ENCODE peak calls at places on chromosomes 1 and 21, in nine cellular contexts. Z, W, E, J, D, A, U, X and B are unnamed samples.

GRCh38 chr21:24840287-24840686 is 767.0 kb downstream of the MRPL39 start:
- DNase-seq in Z (no peak), W (no peak), E (no peak), J (no peak), D (no peak), A (no peak), U (no peak), X (no peak), B (no peak)

GRCh38 chr1:27413004-27413403 is 20.6 kb downstream of the GPR3 start:
- DNase-seq in Z (no peak), W (no peak), E (no peak), J (no peak), D (no peak), A (no peak), U (no peak), X (no peak), B (no peak)

GRCh38 chr1:81920245-81920740 is 119.6 kb downstream of the ADGRL2 start:
- DNase-seq in Z (peak), W (peak), E (peak), J (no peak), D (peak), A (peak), U (peak), X (no peak), B (no peak)

GRCh38 chr1:200428482-200429205 is 18.8 kb upstream of the ZNF281 start:
- DNase-seq in Z (peak), W (no peak), E (no peak), J (no peak), D (no peak), A (peak), U (peak), X (no peak), B (no peak)

GRCh38 chr1:72050551-72050950 is 231.8 kb downstream of the NEGR1 start:
- DNase-seq in Z (no peak), W (no peak), E (no peak), J (no peak), D (no peak), A (no peak), U (no peak), X (no peak), B (no peak)

GRCh38 chr1:61334718-61335589 is 252.6 kb downstream of the NFIA start:
- DNase-seq in Z (no peak), W (no peak), E (peak), J (peak), D (no peak), A (no peak), U (no peak), X (no peak), B (peak)

GRCh38 chr1:157806431-157807149 is 13.3 kb downstream of the FCRL1 start:
- DNase-seq in Z (no peak), W (no peak), E (no peak), J (peak), D (no peak), A (no peak), U (no peak), X (peak), B (no peak)

GRCh38 chr1:27000817-27001460 is 7.4 kb downstream of the TRNP1 start:
- DNase-seq in Z (no peak), W (no peak), E (no peak), J (no peak), D (no peak), A (peak), U (peak), X (no peak), B (no peak)

GRCh38 chr21:28480091-28480869 is 512.4 kb downstream of the LTN1 start:
- DNase-seq in Z (no peak), W (no peak), E (no peak), J (no peak), D (no peak), A (no peak), U (no peak), X (no peak), B (no peak)

GRCh38 chr1:29648026-29648425 is 411.7 kb downstream of the PTPRU start:
- DNase-seq in Z (no peak), W (no peak), E (no peak), J (peak), D (no peak), A (no peak), U (no peak), X (no peak), B (no peak)

GRCh38 chr1:228096416-228097332 is 6.5 kb downstream of the C1orf35 start:
- DNase-seq in Z (no peak), W (no peak), E (no peak), J (peak), D (no peak), A (no peak), U (no peak), X (no peak), B (peak)

GRCh38 chr21:31872072-31872451 is 758 bp upstream of the HUNK start:
- DNase-seq in Z (no peak), W (no peak), E (no peak), J (no peak), D (no peak), A (no peak), U (no peak), X (no peak), B (no peak)

GRCh38 chr1:235503333-235504121 is 725 bp downstream of the B3GALNT2 start:
- DNase-seq in Z (peak), W (peak), E (peak), J (peak), D (peak), A (peak), U (peak), X (no peak), B (no peak)

GRCh38 chr1:222910699-222911098 is 95.9 kb downstream of the DISP1 start:
- DNase-seq in Z (peak), W (no peak), E (no peak), J (no peak), D (no peak), A (peak), U (peak), X (no peak), B (no peak)

GRCh38 chr21:27740084-27740483 is 773.2 kb upstream of the ADAMTS5 start:
- DNase-seq in Z (no peak), W (no peak), E (no peak), J (no peak), D (no peak), A (no peak), U (no peak), X (no peak), B (no peak)

GRCh38 chr1:174114788-174115448 is 44.4 kb upstream of the RABGAP1L start:
- DNase-seq in Z (peak), W (peak), E (no peak), J (no peak), D (peak), A (peak), U (peak), X (no peak), B (no peak)

GRCh38 chr1:58575831-58576726 is 973 bp downstream of the TACSTD2 start:
- DNase-seq in Z (no peak), W (no peak), E (no peak), J (no peak), D (no peak), A (peak), U (no peak), X (no peak), B (no peak)

GRCh38 chr21:45088116-45088515 is 13.7 kb downstream of the ADARB1 start:
- DNase-seq in Z (no peak), W (no peak), E (no peak), J (no peak), D (no peak), A (no peak), U (no peak), X (no peak), B (no peak)

GRCh38 chr1:214688891-214689290 is 85.9 kb downstream of the CENPF start:
- DNase-seq in Z (no peak), W (no peak), E (no peak), J (no peak), D (no peak), A (no peak), U (no peak), X (no peak), B (no peak)

GRCh38 chr1:192251735-192252134 is 65.1 kb upstream of the RGS21 start:
- DNase-seq in Z (no peak), W (no peak), E (no peak), J (no peak), D (no peak), A (no peak), U (no peak), X (no peak), B (no peak)
- TF ChIP-seq CTCF in Z (no peak), W (no peak), E (no peak), J (no peak), D (no peak), A (no peak), U (no peak), X (no peak), B (no peak)

GRCh38 chr21:39630827-39631226 is 18.1 kb downstream of the B3GALT5 start:
- DNase-seq in Z (no peak), W (no peak), E (no peak), J (no peak), D (no peak), A (peak), U (no peak), X (no peak), B (no peak)
- TF ChIP-seq CTCF in Z (no peak), W (no peak), E (peak), J (no peak), D (no peak), A (no peak), U (no peak), X (no peak), B (no peak)

GRCh38 chr21:37207441-37208009 is 59.6 kb downstream of the VPS26C start:
- DNase-seq in Z (peak), W (no peak), E (no peak), J (no peak), D (no peak), A (peak), U (no peak), X (no peak), B (no peak)
- TF ChIP-seq CTCF in Z (no peak), W (no peak), E (no peak), J (no peak), D (no peak), A (no peak), U (no peak), X (no peak), B (no peak)

DNA sequence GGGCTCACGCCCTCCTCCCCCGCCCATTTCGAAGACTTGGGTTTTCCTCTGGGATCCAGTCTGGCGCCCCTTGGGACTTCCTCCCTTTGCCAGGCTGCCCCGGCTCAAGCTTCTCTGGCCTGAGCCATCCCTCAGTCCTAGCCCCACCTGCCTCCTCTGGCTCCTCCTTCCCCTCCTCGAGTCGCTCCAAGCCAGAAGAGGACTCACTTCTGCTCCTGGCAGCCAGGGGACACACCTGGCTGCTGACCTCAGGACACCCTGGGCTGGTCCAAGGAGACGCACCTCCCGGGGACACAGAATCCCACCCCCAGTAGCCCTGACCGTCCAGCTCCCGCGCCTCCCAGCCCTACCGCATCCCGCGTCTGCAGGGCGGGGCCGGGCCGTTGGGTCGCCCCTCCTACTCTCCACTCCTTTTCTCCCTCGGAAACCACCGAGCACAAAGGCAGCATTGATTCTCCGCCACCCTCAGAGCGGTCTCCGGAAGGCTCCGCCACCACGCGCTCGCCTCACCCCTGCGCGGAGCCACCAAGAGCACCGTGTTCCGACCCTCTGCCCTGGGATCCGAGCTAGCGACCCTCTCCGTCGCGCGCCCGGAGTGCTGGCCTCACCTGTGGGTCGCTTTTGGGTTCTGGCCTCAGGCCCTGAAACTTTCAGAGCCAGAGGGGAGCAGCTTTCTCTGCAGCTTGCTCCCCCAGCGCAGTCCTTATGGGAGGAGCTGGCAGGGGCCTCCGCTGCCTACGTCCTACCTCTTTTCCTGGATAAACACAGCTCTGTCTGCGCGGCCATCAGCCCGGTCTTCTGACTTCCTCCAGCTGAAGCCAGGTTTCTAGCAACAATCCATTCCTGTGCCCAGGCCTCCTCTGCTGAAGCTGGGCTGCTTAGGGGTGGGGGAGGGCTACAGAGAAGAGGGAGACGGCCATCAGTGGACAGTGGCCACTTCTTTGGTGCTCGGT is at the start of gene C2CD4D:
- DNase-seq in Z (peak), W (peak), E (peak), J (peak), D (peak), A (peak), U (no peak), X (no peak), B (no peak)
- TF ChIP-seq CTCF in Z (no peak), W (no peak), E (no peak), J (no peak), D (no peak), A (no peak), U (no peak), X (no peak), B (no peak)

GRCh38 chr1:5394111-5394510 is 598.1 kb downstream of the NPHP4 start:
- DNase-seq in Z (no peak), W (no peak), E (no peak), J (no peak), D (no peak), A (peak), U (no peak), X (no peak), B (no peak)
- TF ChIP-seq CTCF in Z (no peak), W (no peak), E (no peak), J (no peak), D (no peak), A (no peak), U (no peak), X (no peak), B (no peak)

DNA sequence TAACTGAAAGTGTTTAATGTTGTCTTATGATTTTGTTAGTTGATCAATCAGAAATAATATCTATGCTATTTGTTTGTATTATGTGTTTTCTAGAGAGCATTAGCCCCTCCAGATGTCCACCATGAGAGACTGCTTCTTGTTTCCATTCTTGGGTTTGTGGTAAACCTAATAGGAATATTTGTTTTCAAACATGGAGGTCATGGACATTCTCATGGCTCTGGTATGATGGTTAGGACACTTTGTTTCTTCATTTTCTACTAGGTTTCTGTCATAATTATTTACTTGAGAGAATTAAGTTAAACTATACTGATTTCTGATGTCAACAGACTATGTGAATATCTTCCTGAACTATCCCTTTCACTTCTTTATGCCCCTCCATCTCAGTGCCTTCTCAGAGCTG is 16.1 kb downstream of the SLC30A7 start:
- DNase-seq in Z (no peak), W (no peak), E (no peak), J (no peak), D (no peak), A (no peak), U (no peak), X (no peak), B (no peak)
- TF ChIP-seq CTCF in Z (no peak), W (no peak), E (no peak), J (no peak), D (no peak), A (no peak), U (no peak), X (no peak), B (no peak)

DNA sequence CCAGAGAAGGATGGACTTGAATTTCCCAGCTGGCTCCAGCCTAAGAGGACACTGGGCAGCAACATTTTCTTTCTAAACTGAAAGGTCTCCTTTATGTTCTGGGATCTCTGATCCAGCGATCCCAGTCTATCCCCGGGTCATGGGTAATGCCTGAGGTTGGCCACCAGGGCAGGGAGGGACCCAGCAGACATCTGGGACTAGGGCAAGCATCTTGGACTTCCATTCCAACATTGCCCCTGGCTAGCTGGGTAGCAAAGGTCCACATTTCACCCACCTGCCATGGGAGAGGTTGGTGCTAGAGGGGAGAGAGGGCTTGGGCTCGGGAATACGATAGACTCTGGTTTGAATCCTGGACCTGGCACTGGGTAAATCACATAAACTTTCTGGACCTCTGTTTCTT is 84.6 kb downstream of the LRRN2 start:
- DNase-seq in Z (no peak), W (no peak), E (no peak), J (no peak), D (peak), A (peak), U (no peak), X (no peak), B (no peak)
- TF ChIP-seq CTCF in Z (no peak), W (no peak), E (peak), J (no peak), D (peak), A (peak), U (peak), X (peak), B (no peak)

DNA sequence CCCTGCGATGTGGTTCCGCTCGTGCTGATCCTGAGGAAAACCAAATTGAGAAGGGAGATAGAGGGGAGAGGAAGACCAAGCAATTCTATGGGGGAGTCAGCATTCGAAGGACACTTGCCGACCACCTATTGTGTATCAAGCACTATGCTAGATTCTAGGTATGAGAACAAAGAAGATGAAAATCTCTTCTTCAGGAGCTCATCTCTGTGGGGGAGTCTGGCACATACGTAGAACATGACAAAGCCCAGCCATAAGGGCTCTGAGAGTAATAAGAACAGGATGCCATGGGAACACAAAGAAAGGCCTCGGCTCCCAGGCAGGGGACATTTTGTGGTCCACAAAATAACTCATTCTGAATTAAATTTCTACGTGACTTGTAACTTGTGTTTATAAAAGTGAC is 83.7 kb downstream of the WLS start:
- DNase-seq in Z (no peak), W (no peak), E (no peak), J (no peak), D (no peak), A (no peak), U (no peak), X (no peak), B (no peak)
- TF ChIP-seq CTCF in Z (no peak), W (no peak), E (no peak), J (no peak), D (no peak), A (no peak), U (no peak), X (no peak), B (no peak)

DNA sequence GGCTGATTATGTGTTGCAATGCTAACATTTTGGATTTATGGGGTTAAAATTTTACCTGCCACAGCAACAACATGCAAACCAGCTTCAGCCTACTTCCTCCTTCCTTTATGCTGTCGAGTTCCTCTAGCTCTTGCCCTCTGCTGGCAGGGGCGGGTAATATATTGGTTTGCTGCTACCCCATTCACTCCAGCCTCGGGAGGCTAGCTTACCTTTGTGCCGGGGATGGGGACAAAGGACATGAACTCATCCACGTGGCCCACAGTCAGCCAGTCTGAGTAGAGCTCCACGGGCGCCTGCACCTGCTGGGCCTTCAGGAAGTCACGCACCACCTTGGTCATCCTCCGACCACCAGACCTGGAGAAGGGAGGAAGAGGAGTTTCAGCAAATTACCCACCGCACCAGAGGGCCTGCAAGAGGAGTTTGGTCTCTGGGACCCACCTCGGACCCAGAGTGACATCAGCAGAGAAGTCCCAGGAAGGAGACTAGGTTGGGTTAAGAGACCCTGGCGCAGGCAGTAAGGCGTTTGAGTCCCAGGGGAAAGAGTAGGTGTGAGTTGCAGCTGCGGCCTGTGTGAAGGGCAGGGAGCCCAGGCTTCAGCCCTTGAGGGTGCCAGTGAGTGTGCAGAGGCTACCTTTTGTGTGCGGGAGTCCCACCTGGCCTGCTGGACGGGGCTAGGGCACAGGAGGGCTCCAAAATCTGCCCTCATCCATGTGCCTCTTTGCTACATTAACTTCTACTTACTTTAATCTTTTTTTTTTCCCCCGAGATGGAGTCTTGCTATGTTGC is 21.8 kb upstream of the SDHB start:
- DNase-seq in Z (peak), W (peak), E (no peak), J (no peak), D (peak), A (peak), U (no peak), X (no peak), B (no peak)
- TF ChIP-seq CTCF in Z (peak), W (peak), E (peak), J (no peak), D (peak), A (peak), U (peak), X (peak), B (no peak)

GRCh38 chr1:33244143-33244808 is 12.0 kb upstream of the ZNF362 start:
- DNase-seq in Z (no peak), W (no peak), E (no peak), J (no peak), D (no peak), A (peak), U (no peak), X (no peak), B (no peak)
- TF ChIP-seq CTCF in Z (no peak), W (no peak), E (no peak), J (no peak), D (no peak), A (no peak), U (no peak), X (no peak), B (no peak)